ENCODE peak calls at places on chromosomes 4 and X, in six cellular contexts. F is GM12891, N is K562, Z is HepG2, X is GM12878, Q is H1. O is an unnamed sample.

GRCh38 chr4:82981116-82981515 is 29.5 kb downstream of the LIN54 start:
- DNase-seq in F (no peak), N (no peak), Z (no peak), X (no peak), Q (no peak), O (no peak)

GRCh38 chr4:166279261-166279660 is 406.2 kb downstream of the TLL1 start:
- DNase-seq in F (no peak), N (no peak), Z (no peak), X (no peak), Q (no peak), O (no peak)

GRCh38 chr4:147640331-147640730 is 23.1 kb downstream of the TMEM184C start:
- DNase-seq in F (no peak), N (no peak), Z (no peak), X (no peak), Q (no peak), O (no peak)

GRCh38 chr4:110073045-110073845 is 125.2 kb downstream of the ELOVL6 start:
- DNase-seq in F (no peak), N (no peak), Z (no peak), X (no peak), Q (no peak), O (no peak)

GRCh38 chr4:6322761-6323566 is 53.3 kb downstream of the WFS1 start:
- DNase-seq in F (no peak), N (no peak), Z (peak), X (peak), Q (no peak), O (no peak)

GRCh38 chr4:185219551-185220344 is 10.3 kb downstream of the SNX25 start:
- DNase-seq in F (no peak), N (no peak), Z (no peak), X (no peak), Q (no peak), O (no peak)

GRCh38 chr4:80125252-80126177 is 52.5 kb upstream of the ANTXR2 start:
- DNase-seq in F (no peak), N (peak), Z (no peak), X (no peak), Q (no peak), O (no peak)

GRCh38 chr4:4969298-4969697 is 50.0 kb downstream of the CYTL1 start:
- DNase-seq in F (no peak), N (no peak), Z (no peak), X (no peak), Q (no peak), O (no peak)

GRCh38 chrX:26747877-26748276 is 531.9 kb downstream of the MAGEB5 start:
- DNase-seq in F (no peak), N (no peak), Z (no peak), X (no peak), Q (no peak), O (no peak)

GRCh38 chrX:43707812-43708548 is 51.9 kb downstream of the MAOA start:
- DNase-seq in F (no peak), N (no peak), Z (no peak), X (no peak), Q (no peak), O (no peak)

GRCh38 chr4:120071192-120071795 is 4.6 kb upstream of the MAD2L1 start:
- DNase-seq in F (no peak), N (peak), Z (peak), X (no peak), Q (no peak), O (no peak)

GRCh38 chr4:145099653-145100052 is 1.5 kb downstream of the ABCE1 start:
- DNase-seq in F (no peak), N (no peak), Z (peak), X (no peak), Q (no peak), O (no peak)

GRCh38 chrX:1316527-1316926 is 20.1 kb upstream of the IL3RA start:
- DNase-seq in F (no peak), N (no peak), Z (no peak), X (no peak), Q (no peak), O (no peak)

DNA sequence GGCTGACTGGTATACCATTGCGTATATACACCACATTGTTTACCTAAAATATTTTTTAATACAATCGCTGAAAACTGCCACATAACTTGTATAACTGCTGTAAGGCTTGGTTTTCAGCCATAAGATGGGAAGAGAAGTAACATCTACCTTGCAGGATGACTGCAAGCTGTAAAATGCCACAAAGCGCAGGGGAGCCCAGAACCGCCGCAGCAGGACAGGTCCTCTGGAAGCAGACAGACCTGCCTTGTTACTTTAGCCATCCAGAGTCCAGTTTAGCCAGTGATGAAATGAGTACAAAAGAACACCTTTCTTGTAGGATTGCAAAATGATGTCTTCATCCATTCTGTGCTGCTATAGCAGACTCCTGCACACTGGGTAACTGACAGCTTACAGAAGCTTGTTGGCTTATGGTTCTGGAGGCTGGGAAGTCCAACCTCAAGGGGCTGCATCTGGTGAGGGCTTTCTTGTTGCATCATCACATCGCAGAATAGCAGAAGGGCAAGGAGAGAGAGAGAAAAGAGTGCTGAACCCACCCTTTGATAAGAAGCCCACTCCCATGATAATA is 4.1 kb upstream of the CTBP1 start:
- DNase-seq in F (no peak), N (no peak), Z (peak), X (no peak), Q (no peak), O (no peak)
- TF ChIP-seq TAF1 in F (no peak), N (no peak), Z (no peak), X (no peak), Q (no peak), O (no peak)

DNA sequence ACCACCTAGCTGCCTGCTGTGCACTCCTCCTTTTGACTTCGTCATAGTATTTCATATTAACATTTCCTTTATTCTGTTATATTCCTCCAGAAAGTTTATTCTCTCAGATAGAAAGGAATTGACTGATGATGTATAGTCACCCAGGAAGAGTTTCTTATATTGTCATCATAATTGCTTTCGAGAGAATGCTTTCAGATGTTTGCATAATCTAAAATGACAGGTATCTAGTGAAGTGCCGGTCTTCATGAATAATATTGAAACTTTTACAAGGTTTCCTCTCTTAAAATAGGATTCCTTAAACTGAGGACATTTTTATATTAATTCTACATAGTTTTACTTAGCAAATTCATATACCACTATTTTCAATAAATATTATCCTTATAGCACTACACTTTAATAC is 10.1 kb downstream of the SEC24D start:
- DNase-seq in F (no peak), N (no peak), Z (no peak), X (no peak), Q (no peak), O (no peak)
- TF ChIP-seq POLR2AphosphoS5 in F (no peak), N (no peak), Z (no peak), X (no peak), Q (no peak), O (no peak)

GRCh38 chr4:986949-987688 is at the start of gene IDUA:
- DNase-seq in F (peak), N (peak), Z (peak), X (no peak), Q (no peak), O (peak)
- TF ChIP-seq POLR2A in F (no peak), N (peak), Z (no peak), X (peak), Q (no peak), O (peak)

GRCh38 chrX:20412871-20413486 is 146.3 kb upstream of the RPS6KA3 start:
- DNase-seq in F (no peak), N (no peak), Z (no peak), X (no peak), Q (no peak), O (no peak)
- TF ChIP-seq TAF1 in F (no peak), N (no peak), Z (no peak), X (no peak), Q (no peak), O (no peak)

DNA sequence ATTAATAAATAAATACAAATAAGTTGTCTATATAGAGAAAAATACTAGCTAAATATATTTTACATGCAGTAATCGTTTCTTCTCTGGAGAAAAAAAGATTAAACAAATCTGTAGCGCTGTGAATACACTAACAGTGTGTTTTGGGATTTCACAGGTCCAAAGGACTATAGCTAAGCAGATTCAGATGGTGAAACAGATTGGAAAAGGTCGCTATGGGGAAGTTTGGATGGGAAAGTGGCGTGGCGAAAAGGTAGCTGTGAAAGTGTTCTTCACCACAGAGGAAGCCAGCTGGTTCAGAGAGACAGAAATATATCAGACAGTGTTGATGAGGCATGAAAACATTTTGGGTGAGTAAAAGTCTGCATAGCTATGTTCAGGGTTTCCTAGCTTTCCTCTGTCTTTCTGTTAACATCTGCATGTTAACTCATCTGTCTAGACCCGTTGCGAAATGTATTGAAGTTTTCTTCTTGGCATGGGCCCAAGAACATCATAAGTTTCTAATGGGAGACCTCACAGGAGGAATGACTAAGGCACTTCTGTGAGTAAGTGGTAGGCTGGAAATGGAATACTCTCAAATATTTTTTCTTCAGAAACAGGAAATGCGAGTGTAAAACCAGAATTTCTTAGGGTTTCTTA is 372.1 kb downstream of the BMPR1B start:
- DNase-seq in F (no peak), N (no peak), Z (no peak), X (no peak), Q (no peak), O (no peak)
- TF ChIP-seq POLR2AphosphoS5 in F (no peak), N (no peak), Z (no peak), X (no peak), Q (no peak), O (no peak)

GRCh38 chr4:122150896-122151295 is 1.2 kb upstream of the BLTP1 start:
- DNase-seq in F (no peak), N (no peak), Z (no peak), X (no peak), Q (no peak), O (no peak)

GRCh38 chr4:122156819-122157218 is 4.7 kb downstream of the BLTP1 start:
- DNase-seq in F (no peak), N (no peak), Z (no peak), X (no peak), Q (no peak), O (no peak)

GRCh38 chr4:122146652-122147051 is 5.5 kb upstream of the BLTP1 start:
- DNase-seq in F (no peak), N (no peak), Z (no peak), X (no peak), Q (no peak), O (no peak)

GRCh38 chr4:122152699-122153328 is 683 bp downstream of the BLTP1 start:
- DNase-seq in F (peak), N (peak), Z (peak), X (no peak), Q (no peak), O (peak)

GRCh38 chr4:122151982-122152698 is at the start of gene BLTP1:
- DNase-seq in F (peak), N (peak), Z (peak), X (peak), Q (peak), O (peak)
- TF ChIP-seq POLR2A in F (peak), N (peak), Z (peak), X (peak), Q (peak), O (peak)

O was measured in GM12892.